ENCODE peak calls at places on chromosomes 12 and 14, in seven cellular contexts. One of them, this sample, is unnamed. For H3K4me1, the result is how much of the 10 kb centered on the place peaks cover.

GRCh38 chr14:26992403-26993115 is 394.7 kb upstream of the NOVA1 start:
- DNase-seq in SK-N-SH: no peak
- DNase-seq in spleen: no peak
- DNase-seq in prostate gland: no peak
- DNase-seq in transverse colon: no peak
- DNase-seq in endothelial cell of umbilical vein: peak
- DNase-seq in HCT116: no peak
- DNase-seq in this sample: no peak

GRCh38 chr12:131618303-131618658 is 92.6 kb upstream of the SFSWAP start:
- DNase-seq in SK-N-SH: no peak
- DNase-seq in transverse colon: no peak
- DNase-seq in prostate gland: no peak
- DNase-seq in spleen: no peak
- DNase-seq in endothelial cell of umbilical vein: no peak
- DNase-seq in HCT116: no peak
- DNase-seq in this sample: no peak

GRCh38 chr12:72272731-72273498 is 745 bp downstream of the TRHDE start:
- DNase-seq in HCT116: no peak
- DNase-seq in prostate gland: no peak
- DNase-seq in spleen: peak
- DNase-seq in endothelial cell of umbilical vein: no peak
- DNase-seq in transverse colon: no peak
- DNase-seq in SK-N-SH: peak
- DNase-seq in this sample: peak

GRCh38 chr14:75381642-75382041 is 46.2 kb upstream of the JDP2 start:
- DNase-seq in HCT116: no peak
- DNase-seq in prostate gland: no peak
- DNase-seq in spleen: no peak
- DNase-seq in SK-N-SH: no peak
- DNase-seq in endothelial cell of umbilical vein: no peak
- DNase-seq in transverse colon: no peak
- DNase-seq in this sample: no peak

GRCh38 chr12:21149849-21150248 is 18.9 kb downstream of the SLCO1B1 start:
- DNase-seq in SK-N-SH: no peak
- DNase-seq in prostate gland: no peak
- DNase-seq in HCT116: no peak
- DNase-seq in transverse colon: no peak
- DNase-seq in endothelial cell of umbilical vein: no peak
- DNase-seq in spleen: no peak
- DNase-seq in this sample: no peak

GRCh38 chr12:114895081-114895480 is 211.1 kb upstream of the TBX3 start:
- DNase-seq in SK-N-SH: no peak
- DNase-seq in transverse colon: no peak
- DNase-seq in prostate gland: no peak
- DNase-seq in spleen: no peak
- DNase-seq in HCT116: no peak
- DNase-seq in endothelial cell of umbilical vein: no peak
- DNase-seq in this sample: no peak

GRCh38 chr12:12683298-12683697 is 12.7 kb downstream of the GPR19 start:
- DNase-seq in HCT116: no peak
- DNase-seq in prostate gland: no peak
- DNase-seq in spleen: no peak
- DNase-seq in transverse colon: no peak
- DNase-seq in SK-N-SH: no peak
- DNase-seq in endothelial cell of umbilical vein: no peak
- DNase-seq in this sample: no peak

GRCh38 chr14:33839193-33840076 is 111.4 kb downstream of the EGLN3 start:
- DNase-seq in SK-N-SH: peak
- DNase-seq in prostate gland: peak
- DNase-seq in endothelial cell of umbilical vein: peak
- DNase-seq in HCT116: peak
- DNase-seq in spleen: peak
- DNase-seq in transverse colon: peak
- DNase-seq in this sample: no peak

GRCh38 chr12:104137175-104137901 is 672 bp downstream of the NFYB start:
- DNase-seq in endothelial cell of umbilical vein: peak
- DNase-seq in SK-N-SH: peak
- DNase-seq in HCT116: no peak
- DNase-seq in spleen: peak
- DNase-seq in prostate gland: peak
- DNase-seq in transverse colon: peak
- DNase-seq in this sample: peak

GRCh38 chr12:113081785-113082296 is 25.3 kb downstream of the DTX1 start:
- DNase-seq in HCT116: no peak
- DNase-seq in SK-N-SH: no peak
- DNase-seq in prostate gland: no peak
- DNase-seq in endothelial cell of umbilical vein: no peak
- DNase-seq in transverse colon: no peak
- DNase-seq in spleen: no peak
- DNase-seq in this sample: no peak

GRCh38 chr12:56581418-56582145 is 48.5 kb downstream of the BAZ2A start:
- DNase-seq in SK-N-SH: no peak
- DNase-seq in transverse colon: no peak
- DNase-seq in HCT116: no peak
- DNase-seq in spleen: no peak
- DNase-seq in prostate gland: no peak
- DNase-seq in endothelial cell of umbilical vein: peak
- DNase-seq in this sample: no peak

GRCh38 chr14:74514471-74514932 is 20.9 kb downstream of the ISCA2 start:
- DNase-seq in prostate gland: no peak
- DNase-seq in spleen: peak
- DNase-seq in transverse colon: peak
- DNase-seq in endothelial cell of umbilical vein: no peak
- DNase-seq in SK-N-SH: no peak
- DNase-seq in HCT116: no peak
- DNase-seq in this sample: peak

GRCh38 chr12:34405286-34406227 is 383.3 kb downstream of the ALG10 start:
- DNase-seq in prostate gland: peak
- DNase-seq in SK-N-SH: peak
- DNase-seq in spleen: peak
- DNase-seq in transverse colon: peak
- DNase-seq in HCT116: no peak
- DNase-seq in endothelial cell of umbilical vein: no peak
- DNase-seq in this sample: peak

GRCh38 chr14:87952307-87953094 is 40.5 kb downstream of the GALC start:
- DNase-seq in prostate gland: no peak
- DNase-seq in transverse colon: no peak
- DNase-seq in endothelial cell of umbilical vein: no peak
- DNase-seq in HCT116: no peak
- DNase-seq in spleen: no peak
- DNase-seq in SK-N-SH: no peak
- DNase-seq in this sample: no peak

GRCh38 chr14:76282581-76282980 is 93.4 kb upstream of the ESRRB start:
- DNase-seq in endothelial cell of umbilical vein: no peak
- DNase-seq in spleen: no peak
- DNase-seq in HCT116: no peak
- DNase-seq in SK-N-SH: no peak
- DNase-seq in prostate gland: no peak
- DNase-seq in transverse colon: no peak
- DNase-seq in this sample: no peak

GRCh38 chr12:95674088-95674595 is 116.4 kb downstream of the NTN4 start:
- DNase-seq in spleen: no peak
- DNase-seq in HCT116: no peak
- DNase-seq in SK-N-SH: no peak
- DNase-seq in prostate gland: no peak
- DNase-seq in endothelial cell of umbilical vein: peak
- DNase-seq in transverse colon: no peak
- DNase-seq in this sample: no peak

GRCh38 chr12:52249511-52250047 is 16.5 kb downstream of the KRT7 start:
- DNase-seq in prostate gland: no peak
- DNase-seq in spleen: no peak
- DNase-seq in HCT116: no peak
- DNase-seq in endothelial cell of umbilical vein: no peak
- DNase-seq in transverse colon: no peak
- DNase-seq in SK-N-SH: no peak
- DNase-seq in this sample: no peak

GRCh38 chr12:102631274-102631673 is 150.9 kb upstream of the IGF1 start:
- DNase-seq in HCT116: no peak
- DNase-seq in endothelial cell of umbilical vein: no peak
- DNase-seq in spleen: no peak
- DNase-seq in SK-N-SH: no peak
- DNase-seq in transverse colon: no peak
- DNase-seq in prostate gland: no peak
- DNase-seq in this sample: no peak

DNA sequence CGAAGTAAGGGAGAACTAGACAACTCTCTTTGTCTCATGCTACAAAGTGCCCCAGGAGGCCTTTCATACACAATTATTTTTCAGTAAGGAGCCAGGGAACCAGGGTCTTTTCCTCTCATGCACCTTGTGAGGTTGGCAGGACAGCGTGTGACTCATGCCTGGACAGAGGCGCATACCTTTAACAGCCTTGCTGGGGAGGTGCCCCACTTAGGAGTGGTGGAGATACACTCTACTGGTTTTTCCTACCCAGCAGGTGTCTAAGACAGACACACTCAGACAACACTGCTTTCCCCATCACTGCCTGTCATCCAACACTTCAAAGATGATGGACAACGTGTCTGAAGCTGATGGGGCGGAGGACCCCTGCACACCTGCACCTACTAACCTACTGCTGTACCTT is 49.1 kb downstream of the B4GALNT3 start:
- DNase-seq in spleen: no peak
- DNase-seq in SK-N-SH: no peak
- DNase-seq in prostate gland: peak
- DNase-seq in transverse colon: peak
- DNase-seq in HCT116: no peak
- DNase-seq in endothelial cell of umbilical vein: no peak
- DNase-seq in this sample: no peak
- H3K4me1 ChIP-seq in spleen: under half
- H3K4me1 ChIP-seq in SK-N-SH: under half
- H3K4me1 ChIP-seq in prostate gland: under half
- H3K4me1 ChIP-seq in transverse colon: under half
- H3K4me1 ChIP-seq in HCT116: under half
- H3K4me1 ChIP-seq in endothelial cell of umbilical vein: under half
- H3K4me1 ChIP-seq in this sample: under half

GRCh38 chr14:25945746-25946145 is 652.1 kb downstream of the NOVA1 start:
- DNase-seq in HCT116: no peak
- DNase-seq in prostate gland: no peak
- DNase-seq in endothelial cell of umbilical vein: no peak
- DNase-seq in SK-N-SH: no peak
- DNase-seq in transverse colon: no peak
- DNase-seq in spleen: no peak
- DNase-seq in this sample: no peak

GRCh38 chr14:25943329-25943728 is 654.5 kb downstream of the NOVA1 start:
- DNase-seq in SK-N-SH: no peak
- DNase-seq in transverse colon: no peak
- DNase-seq in HCT116: no peak
- DNase-seq in prostate gland: no peak
- DNase-seq in spleen: no peak
- DNase-seq in endothelial cell of umbilical vein: no peak
- DNase-seq in this sample: no peak

GRCh38 chr14:25942090-25942489 is 655.7 kb downstream of the NOVA1 start:
- DNase-seq in spleen: no peak
- DNase-seq in HCT116: no peak
- DNase-seq in SK-N-SH: no peak
- DNase-seq in prostate gland: no peak
- DNase-seq in transverse colon: no peak
- DNase-seq in endothelial cell of umbilical vein: no peak
- DNase-seq in this sample: no peak

GRCh38 chr14:25944020-25944419 is 653.8 kb downstream of the NOVA1 start:
- DNase-seq in HCT116: no peak
- DNase-seq in prostate gland: no peak
- DNase-seq in spleen: no peak
- DNase-seq in transverse colon: no peak
- DNase-seq in endothelial cell of umbilical vein: no peak
- DNase-seq in SK-N-SH: no peak
- DNase-seq in this sample: no peak
- TF ChIP-seq POLR2AphosphoS5 in HCT116: no peak
- TF ChIP-seq POLR2AphosphoS5 in prostate gland: no peak
- TF ChIP-seq POLR2AphosphoS5 in spleen: no peak
- TF ChIP-seq POLR2AphosphoS5 in transverse colon: no peak
- TF ChIP-seq POLR2AphosphoS5 in endothelial cell of umbilical vein: no peak
- TF ChIP-seq POLR2AphosphoS5 in SK-N-SH: no peak
- TF ChIP-seq POLR2AphosphoS5 in this sample: no peak

GRCh38 chr12:132798836-132799235 is 29.8 kb downstream of the GOLGA3 start:
- DNase-seq in HCT116: no peak
- DNase-seq in endothelial cell of umbilical vein: no peak
- DNase-seq in SK-N-SH: no peak
- DNase-seq in transverse colon: no peak
- DNase-seq in spleen: no peak
- DNase-seq in prostate gland: no peak
- DNase-seq in this sample: no peak
- H3K4me1 ChIP-seq in HCT116: under half
- H3K4me1 ChIP-seq in endothelial cell of umbilical vein: under half
- H3K4me1 ChIP-seq in SK-N-SH: under half
- H3K4me1 ChIP-seq in transverse colon: under half
- H3K4me1 ChIP-seq in spleen: under half
- H3K4me1 ChIP-seq in prostate gland: under half
- H3K4me1 ChIP-seq in this sample: under half

DNA sequence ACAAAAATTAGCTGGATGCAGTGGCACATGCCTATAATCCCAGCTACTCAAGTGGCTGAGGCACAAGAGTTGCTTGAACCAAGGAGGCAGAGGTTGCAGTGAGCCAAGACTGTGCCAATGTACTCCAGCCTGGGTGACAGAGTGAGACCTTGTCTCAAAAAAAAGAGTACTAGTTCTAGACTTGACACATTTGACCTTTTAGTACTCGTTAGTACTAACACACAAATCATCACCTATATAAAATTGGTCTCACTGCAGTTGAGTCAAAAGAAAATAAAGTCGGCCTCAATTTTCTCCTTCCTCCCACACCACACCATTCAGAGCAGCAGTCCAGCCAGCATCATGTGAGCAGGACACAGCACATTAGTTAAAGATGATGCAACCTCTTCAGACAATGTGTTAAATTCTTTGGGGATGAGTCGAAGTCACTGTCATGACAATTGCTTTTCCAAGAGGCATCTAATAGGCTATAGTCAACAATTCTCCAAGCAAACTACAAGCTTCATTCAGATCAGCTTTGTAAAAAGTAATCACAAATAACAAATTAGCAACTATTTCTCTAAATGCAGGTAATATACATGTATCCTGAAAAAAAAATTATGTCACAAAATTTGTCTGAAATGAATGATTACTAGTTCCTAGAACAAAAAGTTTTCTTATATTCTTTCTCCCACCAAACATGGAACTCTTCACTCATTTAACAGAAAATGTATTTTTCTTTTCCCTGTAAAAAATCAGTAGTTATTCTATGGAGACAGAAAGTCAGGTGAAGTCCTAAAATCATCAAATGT is 55.6 kb downstream of the CLIP1 start:
- DNase-seq in SK-N-SH: no peak
- DNase-seq in endothelial cell of umbilical vein: peak
- DNase-seq in HCT116: peak
- DNase-seq in prostate gland: no peak
- DNase-seq in transverse colon: peak
- DNase-seq in spleen: no peak
- DNase-seq in this sample: no peak
- TF ChIP-seq POLR2AphosphoS5 in SK-N-SH: no peak
- TF ChIP-seq POLR2AphosphoS5 in endothelial cell of umbilical vein: no peak
- TF ChIP-seq POLR2AphosphoS5 in HCT116: peak
- TF ChIP-seq POLR2AphosphoS5 in prostate gland: peak
- TF ChIP-seq POLR2AphosphoS5 in transverse colon: peak
- TF ChIP-seq POLR2AphosphoS5 in spleen: no peak
- TF ChIP-seq POLR2AphosphoS5 in this sample: peak

GRCh38 chr14:92670967-92671366 is 77.5 kb downstream of the LGMN start:
- DNase-seq in SK-N-SH: no peak
- DNase-seq in endothelial cell of umbilical vein: no peak
- DNase-seq in prostate gland: no peak
- DNase-seq in HCT116: no peak
- DNase-seq in spleen: no peak
- DNase-seq in transverse colon: no peak
- DNase-seq in this sample: no peak
- H3K4me1 ChIP-seq in SK-N-SH: under half
- H3K4me1 ChIP-seq in endothelial cell of umbilical vein: under half
- H3K4me1 ChIP-seq in prostate gland: under half
- H3K4me1 ChIP-seq in HCT116: under half
- H3K4me1 ChIP-seq in spleen: half or more
- H3K4me1 ChIP-seq in transverse colon: under half
- H3K4me1 ChIP-seq in this sample: under half